ENCODE peak calls at places on chromosomes 7 and 10, in five cellular contexts. N, Q, H, Y and G are unnamed samples.

GRCh38 chr7:518630-519428 is 817 bp downstream of the PDGFA start:
- DNase-seq in Y (peak), Q (peak), N (no peak), H (peak), G (peak)

GRCh38 chr7:2431260-2431867 is 28.0 kb downstream of the CHST12 start:
- DNase-seq in H (no peak), Q (peak), N (no peak), Y (no peak), G (peak)

GRCh38 chr10:62718585-62718984 is 85.9 kb upstream of the ADO start:
- DNase-seq in Q (no peak), Y (no peak), N (no peak), H (no peak), G (no peak)

GRCh38 chr7:130667593-130668257 is 823 bp downstream of the COPG2 start:
- DNase-seq in Y (peak), N (no peak), Q (peak), H (peak), G (peak)

GRCh38 chr10:47261121-47261520 is 38.9 kb upstream of the GDF10 start:
- DNase-seq in H (no peak), N (no peak), Y (no peak), Q (no peak), G (no peak)

GRCh38 chr7:16421333-16422099 is at the start of gene CRPPA:
- DNase-seq in Q (peak), N (no peak), Y (peak), H (peak), G (no peak)

GRCh38 chr10:58291538-58292174 is 22.7 kb downstream of the CISD1 start:
- DNase-seq in H (peak), Q (peak), Y (peak), N (no peak), G (peak)

GRCh38 chr7:165661-166369 is 26.6 kb upstream of the FAM20C start:
- DNase-seq in N (no peak), H (no peak), Y (no peak), Q (no peak), G (no peak)

GRCh38 chr10:53088956-53089355 is 316.4 kb upstream of the MBL2 start:
- DNase-seq in N (no peak), Q (no peak), Y (no peak), H (no peak), G (no peak)

GRCh38 chr7:494261-494687 is 25.4 kb downstream of the PDGFA start:
- DNase-seq in N (no peak), Q (no peak), H (no peak), Y (no peak), G (no peak)

GRCh38 chr7:123367508-123368122 is 166.8 kb downstream of the IQUB start:
- DNase-seq in Y (peak), Q (peak), N (no peak), H (no peak), G (peak)

GRCh38 chr10:62231805-62232204 is 36.8 kb downstream of the RTKN2 start:
- DNase-seq in H (no peak), N (no peak), Y (no peak), Q (peak), G (no peak)

GRCh38 chr7:24778543-24779282 is 21.4 kb upstream of the GSDME start:
- DNase-seq in Y (peak), Q (no peak), N (no peak), H (peak), G (no peak)

GRCh38 chr7:50852901-50853300 is 70.2 kb upstream of the GRB10 start:
- DNase-seq in H (no peak), Y (no peak), N (no peak), Q (no peak), G (no peak)

DNA sequence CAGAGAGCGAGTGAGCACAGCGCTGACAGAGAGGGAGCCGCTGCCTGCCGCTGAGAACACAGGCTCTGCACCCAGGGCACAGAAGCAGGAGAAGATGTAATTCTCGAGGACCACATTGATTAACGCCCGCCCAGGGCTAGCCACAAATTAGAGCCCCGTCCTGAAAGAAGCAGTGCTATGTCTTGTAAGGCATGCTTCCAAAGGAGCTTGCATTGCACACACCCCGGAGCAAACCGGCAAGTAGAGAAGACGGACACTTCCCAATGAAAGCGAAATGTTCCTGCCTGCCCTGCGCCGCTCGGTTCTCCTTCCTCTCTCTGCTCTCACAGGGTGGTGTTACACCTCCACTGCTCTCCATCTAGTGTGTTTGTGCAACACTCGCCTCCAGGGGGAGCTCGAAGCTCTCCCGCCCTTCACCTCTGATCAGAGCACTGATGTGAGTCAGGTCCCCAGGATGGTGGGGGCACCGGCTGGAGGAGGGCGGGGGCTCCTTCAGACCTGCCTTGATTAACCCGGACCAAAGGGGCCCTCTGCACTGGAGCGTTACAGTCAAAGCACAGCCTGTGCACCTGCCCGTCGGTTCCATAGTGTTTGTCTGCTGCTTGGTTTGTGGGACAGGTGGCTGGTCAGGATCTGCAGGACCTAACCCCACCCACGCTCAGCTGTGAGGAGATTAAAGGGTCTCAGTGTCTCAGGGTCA is 316.5 kb downstream of the ADARB2 start:
- DNase-seq in Q (peak), N (no peak), Y (peak), H (no peak), G (peak)
- H3K4me3 ChIP-seq in Q (peak), N (no peak), Y (no peak), H (no peak), G (no peak)

GRCh38 chr10:112287844-112288243 is 4.6 kb downstream of the TECTB start:
- DNase-seq in H (no peak), N (no peak), Y (no peak), Q (no peak), G (no peak)

GRCh38 chr10:112288526-112288925 is 5.3 kb downstream of the TECTB start:
- DNase-seq in H (no peak), Y (no peak), N (no peak), Q (no peak), G (no peak)

GRCh38 chr10:112289373-112290053 is 6.3 kb downstream of the TECTB start:
- DNase-seq in H (no peak), Q (no peak), Y (no peak), N (no peak), G (no peak)

GRCh38 chr10:112286837-112287818 is 3.9 kb downstream of the TECTB start:
- DNase-seq in Y (no peak), N (no peak), Q (no peak), H (no peak), G (no peak)

DNA sequence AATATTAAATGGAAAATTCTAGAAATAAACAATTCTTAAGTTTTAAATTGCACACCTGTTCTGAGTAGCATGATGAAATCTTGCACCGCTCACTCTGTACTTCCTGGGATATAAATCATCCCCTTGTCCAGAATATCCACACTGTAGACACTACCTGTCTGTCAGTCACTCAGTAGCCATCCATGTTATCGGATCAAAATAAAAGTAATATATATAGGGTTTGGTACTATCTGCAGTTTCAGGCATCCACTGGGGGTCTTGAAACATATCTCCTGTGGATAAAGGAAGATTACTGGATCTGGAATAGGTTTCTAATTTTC is 6.8 kb downstream of the TECTB start:
- DNase-seq in H (no peak), Q (no peak), Y (no peak), N (no peak), G (no peak)
- H3K4me3 ChIP-seq in H (no peak), Q (no peak), Y (no peak), N (no peak), G (no peak)

DNA sequence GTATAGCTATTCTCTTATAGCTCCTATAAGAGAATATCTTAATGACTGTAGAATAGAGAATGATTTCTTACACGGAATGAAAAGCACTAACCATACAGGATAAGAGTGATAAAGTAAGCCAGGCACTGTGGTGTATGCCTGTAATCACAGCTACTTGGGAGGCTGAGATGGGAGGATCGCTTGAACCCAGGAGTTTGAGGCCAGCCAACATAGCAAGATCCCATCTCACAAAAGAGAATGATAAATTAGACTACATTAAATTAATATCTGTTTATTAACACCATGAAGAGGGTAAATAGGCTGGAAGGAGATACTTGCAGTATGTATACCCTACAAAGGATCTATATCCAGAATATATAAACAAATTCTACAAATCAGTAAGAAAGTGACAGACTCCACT is 12.2 kb upstream of the OIT3 start:
- DNase-seq in H (no peak), Q (no peak), N (no peak), Y (no peak), G (no peak)
- H3K4me3 ChIP-seq in H (no peak), Q (no peak), N (no peak), Y (no peak), G (no peak)

GRCh38 chr10:6140965-6141295 is 52.1 kb downstream of the RBM17 start:
- DNase-seq in Q (no peak), H (no peak), N (no peak), Y (no peak), G (no peak)
- H3K4me3 ChIP-seq in Q (no peak), H (peak), N (peak), Y (no peak), G (no peak)

GRCh38 chr10:44724415-44725174 is 186.5 kb upstream of the TMEM72 start:
- DNase-seq in Y (peak), H (peak), Q (peak), N (no peak), G (peak)
- H3K4me3 ChIP-seq in Y (no peak), H (no peak), Q (no peak), N (no peak), G (no peak)

DNA sequence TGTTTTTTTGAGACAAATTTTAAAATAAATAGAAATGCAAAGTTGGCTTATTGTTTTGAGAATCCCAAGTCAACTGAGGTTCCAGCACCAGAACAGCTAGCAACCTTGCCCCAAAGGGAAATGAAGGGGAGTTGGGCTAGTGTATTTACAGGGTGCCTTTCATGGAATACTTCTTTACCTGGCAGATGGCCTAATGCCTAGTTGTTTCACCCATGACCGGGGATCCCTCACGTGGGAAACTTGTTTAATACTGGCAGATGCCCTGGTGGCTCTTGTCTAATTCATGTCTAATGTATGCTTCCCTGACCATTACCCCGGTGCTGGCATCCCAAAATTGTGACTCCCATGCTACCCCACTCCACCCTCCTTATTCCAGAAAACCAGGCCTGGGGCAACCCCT is 861.1 kb upstream of the ZWINT start:
- DNase-seq in Q (no peak), H (no peak), N (no peak), Y (no peak), G (no peak)
- H3K4me3 ChIP-seq in Q (no peak), H (no peak), N (no peak), Y (no peak), G (no peak)

DNA sequence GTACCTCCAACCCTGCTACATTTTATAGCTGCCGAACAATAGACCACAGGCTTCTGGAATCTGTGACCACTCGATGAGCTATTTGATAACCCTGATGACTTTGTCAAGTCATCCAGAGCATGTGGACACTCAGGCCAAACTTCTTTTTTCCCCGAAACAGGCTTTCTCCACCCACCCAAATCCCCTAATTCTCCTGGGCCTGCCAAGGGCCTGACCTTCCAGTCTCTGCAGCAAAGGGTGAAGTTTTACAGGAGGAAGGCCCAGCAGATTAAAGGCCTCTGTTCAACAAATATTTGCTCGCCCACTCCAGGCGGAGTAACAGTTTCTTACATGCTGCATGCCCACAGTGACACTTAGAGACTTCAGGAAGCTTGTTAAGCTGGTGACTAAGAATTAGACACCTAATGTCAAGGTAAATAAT is 2.0 kb downstream of the JCAD start:
- DNase-seq in Y (no peak), H (peak), N (no peak), Q (peak), G (no peak)
- H3K4me3 ChIP-seq in Y (no peak), H (peak), N (peak), Q (no peak), G (peak)

GRCh38 chr7:87220734-87221215 is 1.2 kb upstream of the TMEM243 start:
- DNase-seq in H (no peak), Y (peak), Q (peak), N (no peak), G (peak)
- H3K4me3 ChIP-seq in H (peak), Y (peak), Q (no peak), N (peak), G (peak)